ENCODE peak calls at places on chromosome 20, in six cellular contexts. One of them, this sample, is unnamed.

GRCh38 chr20:44691424-44692423 is 23.4 kb upstream of the CCN5 start:
- DNase-seq in IMR-90: no peak
- DNase-seq in HCT116: no peak
- DNase-seq in A549: no peak
- DNase-seq in GM12878: no peak
- DNase-seq in H1: no peak
- DNase-seq in this sample: peak; percentile 3

GRCh38 chr20:38290829-38291581 is 13.0 kb upstream of the BPI start:
- DNase-seq in A549: peak; percentile 82
- DNase-seq in H1: peak; percentile 74
- DNase-seq in HCT116: no peak
- DNase-seq in GM12878: no peak
- DNase-seq in IMR-90: peak; percentile 95
- DNase-seq in this sample: peak; percentile 42

GRCh38 chr20:21515300-21516179 is 1.7 kb upstream of the NKX2-2 start:
- DNase-seq in A549: no peak
- DNase-seq in HCT116: no peak
- DNase-seq in GM12878: no peak
- DNase-seq in IMR-90: no peak
- DNase-seq in H1: peak; percentile 75
- DNase-seq in this sample: peak; percentile 36

GRCh38 chr20:37905969-37906613 is 3.2 kb downstream of the VSTM2L start:
- DNase-seq in GM12878: no peak
- DNase-seq in H1: no peak
- DNase-seq in HCT116: no peak
- DNase-seq in A549: no peak
- DNase-seq in IMR-90: no peak
- DNase-seq in this sample: peak; percentile 61

GRCh38 chr20:44224651-44225050 is 14.1 kb upstream of the OSER1 start:
- DNase-seq in IMR-90: no peak
- DNase-seq in A549: no peak
- DNase-seq in GM12878: no peak
- DNase-seq in H1: no peak
- DNase-seq in HCT116: no peak
- DNase-seq in this sample: no peak

GRCh38 chr20:61544910-61545889 is 293.1 kb downstream of the CDH4 start:
- DNase-seq in HCT116: no peak
- DNase-seq in IMR-90: no peak
- DNase-seq in A549: no peak
- DNase-seq in H1: no peak
- DNase-seq in GM12878: no peak
- DNase-seq in this sample: no peak

GRCh38 chr20:12177657-12178293 is 260.1 kb downstream of the BTBD3 start:
- DNase-seq in HCT116: no peak
- DNase-seq in IMR-90: no peak
- DNase-seq in H1: no peak
- DNase-seq in A549: no peak
- DNase-seq in GM12878: no peak
- DNase-seq in this sample: no peak

GRCh38 chr20:6636209-6637159 is 131.0 kb upstream of the BMP2 start:
- DNase-seq in HCT116: no peak
- DNase-seq in IMR-90: peak; percentile 69
- DNase-seq in GM12878: no peak
- DNase-seq in H1: no peak
- DNase-seq in A549: peak; percentile 23
- DNase-seq in this sample: peak; percentile 2

GRCh38 chr20:15945301-15945700 is 627.9 kb downstream of the KIF16B start:
- DNase-seq in A549: no peak
- DNase-seq in GM12878: no peak
- DNase-seq in IMR-90: no peak
- DNase-seq in H1: no peak
- DNase-seq in HCT116: no peak
- DNase-seq in this sample: no peak

GRCh38 chr20:676315-676937 is 824 bp upstream of the SCRT2 start:
- DNase-seq in IMR-90: no peak
- DNase-seq in GM12878: no peak
- DNase-seq in HCT116: no peak
- DNase-seq in A549: no peak
- DNase-seq in H1: peak; percentile 64
- DNase-seq in this sample: peak; percentile 77

GRCh38 chr20:24583169-24583792 is 113.9 kb downstream of the SYNDIG1 start:
- DNase-seq in A549: no peak
- DNase-seq in H1: no peak
- DNase-seq in HCT116: no peak
- DNase-seq in IMR-90: no peak
- DNase-seq in GM12878: no peak
- DNase-seq in this sample: no peak

GRCh38 chr20:13458860-13459451 is 179.8 kb downstream of the TASP1 start:
- DNase-seq in HCT116: peak; percentile 13
- DNase-seq in A549: peak; percentile 41
- DNase-seq in H1: no peak
- DNase-seq in GM12878: no peak
- DNase-seq in IMR-90: peak; percentile 41
- DNase-seq in this sample: peak; percentile 33

GRCh38 chr20:56511926-56512325 is 12.6 kb upstream of the FAM209A start:
- DNase-seq in A549: no peak
- DNase-seq in GM12878: no peak
- DNase-seq in HCT116: no peak
- DNase-seq in H1: no peak
- DNase-seq in IMR-90: no peak
- DNase-seq in this sample: no peak

GRCh38 chr20:47396762-47397476 is 40.4 kb upstream of the ZMYND8 start:
- DNase-seq in GM12878: no peak
- DNase-seq in H1: no peak
- DNase-seq in A549: no peak
- DNase-seq in HCT116: no peak
- DNase-seq in IMR-90: no peak
- DNase-seq in this sample: no peak

GRCh38 chr20:47389867-47390347 is 33.4 kb upstream of the ZMYND8 start:
- DNase-seq in GM12878: no peak
- DNase-seq in A549: peak; percentile 62
- DNase-seq in IMR-90: peak; percentile 53
- DNase-seq in HCT116: no peak
- DNase-seq in H1: no peak
- DNase-seq in this sample: no peak

GRCh38 chr20:47392721-47393073 is 36.2 kb upstream of the ZMYND8 start:
- DNase-seq in IMR-90: peak; percentile 47
- DNase-seq in A549: no peak
- DNase-seq in HCT116: no peak
- DNase-seq in H1: no peak
- DNase-seq in GM12878: no peak
- DNase-seq in this sample: no peak

GRCh38 chr20:47391276-47392010 is 34.9 kb upstream of the ZMYND8 start:
- DNase-seq in H1: no peak
- DNase-seq in HCT116: no peak
- DNase-seq in IMR-90: no peak
- DNase-seq in GM12878: no peak
- DNase-seq in A549: no peak
- DNase-seq in this sample: no peak

GRCh38 chr20:47392015-47392720 is 35.7 kb upstream of the ZMYND8 start:
- DNase-seq in H1: no peak
- DNase-seq in IMR-90: peak; percentile 97
- DNase-seq in HCT116: peak; percentile 81
- DNase-seq in A549: peak; percentile 83
- DNase-seq in GM12878: no peak
- DNase-seq in this sample: peak; percentile 23
- TF ChIP-seq RAD21 in H1: no peak
- TF ChIP-seq RAD21 in IMR-90: no peak
- TF ChIP-seq RAD21 in HCT116: no peak
- TF ChIP-seq RAD21 in A549: no peak
- TF ChIP-seq RAD21 in GM12878: no peak
- TF ChIP-seq RAD21 in this sample: no peak

DNA sequence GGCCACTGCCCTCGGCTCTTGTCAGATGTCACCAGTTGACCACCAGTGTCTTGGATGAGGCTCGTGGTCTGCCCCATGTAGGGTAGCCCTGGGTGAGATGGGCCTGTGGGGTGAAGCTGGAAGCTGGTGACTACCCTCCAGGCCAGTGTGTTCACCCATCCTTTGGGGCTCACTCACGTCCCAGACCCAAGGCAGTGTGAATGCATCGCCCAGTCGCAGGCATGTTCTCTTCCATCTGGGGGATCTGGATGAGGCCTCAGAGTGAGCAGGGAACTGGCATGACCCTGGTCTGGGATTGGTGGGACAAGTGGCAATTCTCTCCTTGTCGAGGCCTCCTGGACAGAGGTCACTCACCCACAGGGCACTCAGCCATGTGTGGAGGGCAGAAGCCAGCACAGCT is 120.1 kb upstream of the PHACTR3 start:
- DNase-seq in A549: no peak
- DNase-seq in HCT116: no peak
- DNase-seq in GM12878: no peak
- DNase-seq in IMR-90: no peak
- DNase-seq in H1: no peak
- DNase-seq in this sample: peak; percentile 11
- TF ChIP-seq RAD21 in A549: no peak
- TF ChIP-seq RAD21 in HCT116: no peak
- TF ChIP-seq RAD21 in GM12878: no peak
- TF ChIP-seq RAD21 in IMR-90: no peak
- TF ChIP-seq RAD21 in H1: no peak
- TF ChIP-seq RAD21 in this sample: no peak

GRCh38 chr20:17956099-17956685 is 12.4 kb downstream of the SNX5 start:
- DNase-seq in A549: no peak
- DNase-seq in HCT116: no peak
- DNase-seq in IMR-90: no peak
- DNase-seq in H1: no peak
- DNase-seq in GM12878: no peak
- DNase-seq in this sample: no peak
- TF ChIP-seq RAD21 in A549: no peak
- TF ChIP-seq RAD21 in HCT116: no peak
- TF ChIP-seq RAD21 in IMR-90: no peak
- TF ChIP-seq RAD21 in H1: no peak
- TF ChIP-seq RAD21 in GM12878: no peak
- TF ChIP-seq RAD21 in this sample: no peak

GRCh38 chr20:35523298-35523888 is 6.1 kb downstream of the C20orf173 start:
- DNase-seq in A549: peak; percentile 76
- DNase-seq in H1: peak; percentile 84
- DNase-seq in GM12878: no peak
- DNase-seq in IMR-90: no peak
- DNase-seq in HCT116: no peak
- DNase-seq in this sample: peak; percentile 43
- TF ChIP-seq RAD21 in A549: no peak
- TF ChIP-seq RAD21 in H1: peak; percentile 59
- TF ChIP-seq RAD21 in GM12878: peak; percentile 57
- TF ChIP-seq RAD21 in IMR-90: peak; percentile 15
- TF ChIP-seq RAD21 in HCT116: peak; percentile 48
- TF ChIP-seq RAD21 in this sample: peak; percentile 4

This sample was measured in SK-N-SH.